ENCODE peak calls at places on chromosomes 6 and 20, in ten cellular contexts. One of them, this sample, is unnamed.

GRCh38 chr20:45317826-45318225 is 9.7 kb upstream of the MATN4 start:
- DNase-seq in ovary: no peak
- DNase-seq in A549: no peak
- DNase-seq in stomach: no peak
- DNase-seq in transverse colon: no peak
- DNase-seq in tibial nerve: no peak
- DNase-seq in HepG2: no peak
- DNase-seq in upper lobe of left lung: no peak
- DNase-seq in H1: no peak
- DNase-seq in suprapubic skin: no peak
- DNase-seq in this sample: no peak

GRCh38 chr20:48823960-48824497 is 3.8 kb downstream of the PREX1 start:
- DNase-seq in ovary: no peak
- DNase-seq in A549: no peak
- DNase-seq in stomach: no peak
- DNase-seq in transverse colon: no peak
- DNase-seq in tibial nerve: no peak
- DNase-seq in HepG2: no peak
- DNase-seq in upper lobe of left lung: no peak
- DNase-seq in H1: no peak
- DNase-seq in suprapubic skin: no peak
- DNase-seq in this sample: no peak

GRCh38 chr6:131789219-131789618 is 18.6 kb upstream of the ENPP1 start:
- DNase-seq in ovary: no peak
- DNase-seq in A549: no peak
- DNase-seq in stomach: no peak
- DNase-seq in transverse colon: no peak
- DNase-seq in tibial nerve: no peak
- DNase-seq in HepG2: no peak
- DNase-seq in upper lobe of left lung: no peak
- DNase-seq in H1: no peak
- DNase-seq in suprapubic skin: no peak
- DNase-seq in this sample: no peak

GRCh38 chr20:31857861-31858835 is 12.2 kb downstream of the DUSP15 start:
- DNase-seq in ovary: no peak
- DNase-seq in A549: no peak
- DNase-seq in stomach: no peak
- DNase-seq in transverse colon: no peak
- DNase-seq in tibial nerve: no peak
- DNase-seq in HepG2: no peak
- DNase-seq in upper lobe of left lung: no peak
- DNase-seq in H1: no peak
- DNase-seq in suprapubic skin: no peak
- DNase-seq in this sample: no peak

GRCh38 chr6:28811873-28812272 is 111.9 kb downstream of the TRIM27 start:
- DNase-seq in ovary: no peak
- DNase-seq in A549: peak; percentile 54
- DNase-seq in stomach: no peak
- DNase-seq in transverse colon: no peak
- DNase-seq in tibial nerve: no peak
- DNase-seq in HepG2: peak; percentile 41
- DNase-seq in upper lobe of left lung: no peak
- DNase-seq in H1: no peak
- DNase-seq in suprapubic skin: no peak
- DNase-seq in this sample: no peak

GRCh38 chr6:157187182-157188093 is 135.9 kb downstream of the TMEM242 start:
- DNase-seq in ovary: no peak
- DNase-seq in A549: no peak
- DNase-seq in stomach: peak; percentile 62
- DNase-seq in transverse colon: no peak
- DNase-seq in tibial nerve: no peak
- DNase-seq in HepG2: peak; percentile 41
- DNase-seq in upper lobe of left lung: no peak
- DNase-seq in H1: no peak
- DNase-seq in suprapubic skin: no peak
- DNase-seq in this sample: peak; percentile 75

GRCh38 chr6:39530201-39530759 is 194.9 kb downstream of the KIF6 start:
- DNase-seq in ovary: peak; percentile 65
- DNase-seq in A549: no peak
- DNase-seq in stomach: no peak
- DNase-seq in transverse colon: peak; percentile 12
- DNase-seq in tibial nerve: no peak
- DNase-seq in HepG2: no peak
- DNase-seq in upper lobe of left lung: no peak
- DNase-seq in H1: no peak
- DNase-seq in suprapubic skin: no peak
- DNase-seq in this sample: no peak

GRCh38 chr6:84606860-84607259 is 157.5 kb downstream of the TBX18 start:
- DNase-seq in ovary: no peak
- DNase-seq in A549: no peak
- DNase-seq in stomach: no peak
- DNase-seq in transverse colon: no peak
- DNase-seq in tibial nerve: no peak
- DNase-seq in HepG2: no peak
- DNase-seq in upper lobe of left lung: no peak
- DNase-seq in H1: no peak
- DNase-seq in suprapubic skin: no peak
- DNase-seq in this sample: no peak

GRCh38 chr6:101066481-101066880 is 185.4 kb upstream of the ASCC3 start:
- DNase-seq in ovary: no peak
- DNase-seq in A549: no peak
- DNase-seq in stomach: no peak
- DNase-seq in transverse colon: no peak
- DNase-seq in tibial nerve: no peak
- DNase-seq in HepG2: no peak
- DNase-seq in upper lobe of left lung: no peak
- DNase-seq in H1: no peak
- DNase-seq in suprapubic skin: no peak
- DNase-seq in this sample: no peak

GRCh38 chr20:47429409-47429808 is 72.3 kb upstream of the NCOA3 start:
- DNase-seq in ovary: no peak
- DNase-seq in A549: no peak
- DNase-seq in stomach: no peak
- DNase-seq in transverse colon: no peak
- DNase-seq in tibial nerve: no peak
- DNase-seq in HepG2: peak; percentile 81
- DNase-seq in upper lobe of left lung: no peak
- DNase-seq in H1: no peak
- DNase-seq in suprapubic skin: no peak
- DNase-seq in this sample: no peak

GRCh38 chr20:47427746-47428145 is 71.2 kb upstream of the ZMYND8 start:
- DNase-seq in ovary: no peak
- DNase-seq in A549: no peak
- DNase-seq in stomach: no peak
- DNase-seq in transverse colon: no peak
- DNase-seq in tibial nerve: no peak
- DNase-seq in HepG2: no peak
- DNase-seq in upper lobe of left lung: no peak
- DNase-seq in H1: no peak
- DNase-seq in suprapubic skin: no peak
- DNase-seq in this sample: no peak

GRCh38 chr20:47428851-47429336 is 72.4 kb upstream of the ZMYND8 start:
- DNase-seq in ovary: no peak
- DNase-seq in A549: no peak
- DNase-seq in stomach: no peak
- DNase-seq in transverse colon: no peak
- DNase-seq in tibial nerve: no peak
- DNase-seq in HepG2: peak; percentile 85
- DNase-seq in upper lobe of left lung: peak; percentile 43
- DNase-seq in H1: no peak
- DNase-seq in suprapubic skin: no peak
- DNase-seq in this sample: no peak

GRCh38 chr20:47427067-47427466 is 70.6 kb upstream of the ZMYND8 start:
- DNase-seq in ovary: no peak
- DNase-seq in A549: no peak
- DNase-seq in stomach: no peak
- DNase-seq in transverse colon: no peak
- DNase-seq in tibial nerve: no peak
- DNase-seq in HepG2: no peak
- DNase-seq in upper lobe of left lung: no peak
- DNase-seq in H1: no peak
- DNase-seq in suprapubic skin: no peak
- DNase-seq in this sample: no peak

DNA sequence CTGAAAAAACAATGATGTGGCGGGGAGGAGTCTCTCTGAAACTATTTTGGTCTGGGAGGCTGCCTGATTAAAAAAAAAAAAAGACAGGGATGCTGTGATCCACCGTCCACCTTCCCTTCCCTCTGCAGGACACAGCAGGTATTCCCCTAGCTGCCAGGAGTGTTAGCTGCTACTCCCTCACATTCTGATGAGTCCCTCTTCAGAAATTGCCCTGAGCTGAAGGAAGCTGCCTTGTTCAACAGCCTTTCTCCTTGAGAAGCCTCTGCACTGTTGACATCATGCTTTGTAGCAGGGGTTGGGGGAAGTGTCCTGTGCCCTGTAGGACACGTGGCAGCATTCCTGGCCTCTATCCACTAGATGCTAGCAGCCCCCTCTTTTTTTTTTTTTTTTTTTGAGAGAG is 71.7 kb upstream of the ZMYND8 start:
- DNase-seq in ovary: no peak
- DNase-seq in A549: no peak
- DNase-seq in stomach: no peak
- DNase-seq in transverse colon: no peak
- DNase-seq in tibial nerve: no peak
- DNase-seq in HepG2: no peak
- DNase-seq in upper lobe of left lung: no peak
- DNase-seq in H1: no peak
- DNase-seq in suprapubic skin: no peak
- DNase-seq in this sample: no peak
- TF ChIP-seq CTCF in ovary: no peak
- TF ChIP-seq CTCF in A549: no peak
- TF ChIP-seq CTCF in stomach: no peak
- TF ChIP-seq CTCF in transverse colon: no peak
- TF ChIP-seq CTCF in tibial nerve: no peak
- TF ChIP-seq CTCF in HepG2: no peak
- TF ChIP-seq CTCF in upper lobe of left lung: no peak
- TF ChIP-seq CTCF in H1: peak; percentile 10
- TF ChIP-seq CTCF in suprapubic skin: no peak
- TF ChIP-seq CTCF in this sample: no peak

DNA sequence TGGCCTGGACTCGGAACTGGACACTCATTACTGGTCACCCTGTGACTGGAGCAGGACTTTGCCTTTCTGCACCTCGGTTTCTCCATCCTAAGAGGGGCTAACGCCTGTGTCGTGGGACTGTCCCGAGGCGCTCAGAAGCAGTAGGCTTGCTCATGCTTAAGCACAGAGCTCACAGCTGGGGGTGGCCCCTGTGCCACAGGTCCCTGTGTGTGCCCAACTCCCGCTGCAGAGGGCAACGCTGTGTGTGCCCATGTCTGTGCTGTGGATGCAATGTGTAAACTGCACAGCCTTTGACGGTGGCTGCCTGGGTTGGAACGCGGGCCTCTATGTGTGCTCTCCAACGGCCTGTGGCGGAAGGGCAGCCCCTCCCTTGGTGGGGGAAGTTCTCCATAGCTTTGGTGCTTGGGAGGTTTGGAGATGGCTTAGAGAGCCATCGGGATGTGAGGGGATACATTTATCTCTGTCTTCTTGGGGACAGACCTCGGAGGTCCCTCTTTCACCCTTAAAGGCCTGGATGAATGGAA is 10.7 kb upstream of the GATA5 start:
- DNase-seq in ovary: no peak
- DNase-seq in A549: no peak
- DNase-seq in stomach: peak; percentile 49
- DNase-seq in transverse colon: no peak
- DNase-seq in tibial nerve: no peak
- DNase-seq in HepG2: no peak
- DNase-seq in upper lobe of left lung: no peak
- DNase-seq in H1: no peak
- DNase-seq in suprapubic skin: no peak
- DNase-seq in this sample: no peak
- H3K27ac ChIP-seq in ovary: no peak overlapping the region
- H3K27ac ChIP-seq in A549: no peak overlapping the region
- H3K27ac ChIP-seq in stomach: peak overlapping the region; percentile 79
- H3K27ac ChIP-seq in transverse colon: no peak overlapping the region
- H3K27ac ChIP-seq in tibial nerve: no peak overlapping the region
- H3K27ac ChIP-seq in HepG2: no peak overlapping the region
- H3K27ac ChIP-seq in upper lobe of left lung: no peak overlapping the region
- H3K27ac ChIP-seq in H1: no peak overlapping the region
- H3K27ac ChIP-seq in suprapubic skin: no peak overlapping the region
- H3K27ac ChIP-seq in this sample: no peak overlapping the region

GRCh38 chr6:45310118-45310788 is 17.9 kb upstream of the RUNX2 start:
- DNase-seq in ovary: no peak
- DNase-seq in A549: no peak
- DNase-seq in stomach: no peak
- DNase-seq in transverse colon: no peak
- DNase-seq in tibial nerve: no peak
- DNase-seq in HepG2: no peak
- DNase-seq in upper lobe of left lung: no peak
- DNase-seq in H1: no peak
- DNase-seq in suprapubic skin: no peak
- DNase-seq in this sample: no peak
- TF ChIP-seq EP300 in ovary: no peak
- TF ChIP-seq EP300 in A549: no peak
- TF ChIP-seq EP300 in stomach: no peak
- TF ChIP-seq EP300 in transverse colon: no peak
- TF ChIP-seq EP300 in tibial nerve: no peak
- TF ChIP-seq EP300 in HepG2: no peak
- TF ChIP-seq EP300 in upper lobe of left lung: no peak
- TF ChIP-seq EP300 in H1: no peak
- TF ChIP-seq EP300 in suprapubic skin: no peak
- TF ChIP-seq EP300 in this sample: no peak

GRCh38 chr6:6676910-6677441 is 88.5 kb downstream of the LY86 start:
- DNase-seq in ovary: peak; percentile 77
- DNase-seq in A549: peak; percentile 68
- DNase-seq in stomach: peak; percentile 84
- DNase-seq in transverse colon: peak; percentile 90
- DNase-seq in tibial nerve: peak; percentile 82
- DNase-seq in HepG2: peak; percentile 67
- DNase-seq in upper lobe of left lung: peak; percentile 82
- DNase-seq in H1: peak; percentile 95
- DNase-seq in suprapubic skin: no peak
- DNase-seq in this sample: peak; percentile 85

GRCh38 chr6:6678811-6679210 is 90.3 kb downstream of the LY86 start:
- DNase-seq in ovary: no peak
- DNase-seq in A549: no peak
- DNase-seq in stomach: peak; percentile 44
- DNase-seq in transverse colon: no peak
- DNase-seq in tibial nerve: no peak
- DNase-seq in HepG2: no peak
- DNase-seq in upper lobe of left lung: no peak
- DNase-seq in H1: no peak
- DNase-seq in suprapubic skin: no peak
- DNase-seq in this sample: no peak

GRCh38 chr6:6678185-6678671 is 89.7 kb downstream of the LY86 start:
- DNase-seq in ovary: no peak
- DNase-seq in A549: peak; percentile 74
- DNase-seq in stomach: no peak
- DNase-seq in transverse colon: peak; percentile 70
- DNase-seq in tibial nerve: no peak
- DNase-seq in HepG2: peak; percentile 39
- DNase-seq in upper lobe of left lung: no peak
- DNase-seq in H1: no peak
- DNase-seq in suprapubic skin: no peak
- DNase-seq in this sample: no peak

GRCh38 chr6:6679633-6680032 is 91.1 kb downstream of the LY86 start:
- DNase-seq in ovary: no peak
- DNase-seq in A549: no peak
- DNase-seq in stomach: no peak
- DNase-seq in transverse colon: no peak
- DNase-seq in tibial nerve: no peak
- DNase-seq in HepG2: no peak
- DNase-seq in upper lobe of left lung: no peak
- DNase-seq in H1: no peak
- DNase-seq in suprapubic skin: no peak
- DNase-seq in this sample: no peak

GRCh38 chr6:6674872-6675271 is 86.4 kb downstream of the LY86 start:
- DNase-seq in ovary: no peak
- DNase-seq in A549: no peak
- DNase-seq in stomach: no peak
- DNase-seq in transverse colon: no peak
- DNase-seq in tibial nerve: no peak
- DNase-seq in HepG2: no peak
- DNase-seq in upper lobe of left lung: no peak
- DNase-seq in H1: peak; percentile 81
- DNase-seq in suprapubic skin: no peak
- DNase-seq in this sample: no peak
- TF ChIP-seq CTCF in ovary: no peak
- TF ChIP-seq CTCF in A549: no peak
- TF ChIP-seq CTCF in stomach: no peak
- TF ChIP-seq CTCF in transverse colon: no peak
- TF ChIP-seq CTCF in tibial nerve: no peak
- TF ChIP-seq CTCF in HepG2: peak; percentile 51
- TF ChIP-seq CTCF in upper lobe of left lung: no peak
- TF ChIP-seq CTCF in H1: peak; percentile 78
- TF ChIP-seq CTCF in suprapubic skin: no peak
- TF ChIP-seq CTCF in this sample: no peak

This sample was measured in sigmoid colon.